ENCODE peak calls at places on chromosomes 1 and 21, in five cellular contexts. G is endodermal cell, V is MM.1S, E is uterus, B is osteocyte. S is an unnamed sample.

GRCh38 chr1:241706257-241706656 is 54.2 kb downstream of the WDR64 start:
- DNase-seq in G (no peak), B (no peak), V (no peak), E (no peak), S (no peak)

GRCh38 chr1:167706931-167707877 is 14.6 kb upstream of the MPZL1 start:
- DNase-seq in E (no peak), G (peak), V (no peak), B (no peak), S (peak)

GRCh38 chr1:37561794-37562132 is 5.0 kb downstream of the DNALI1 start:
- DNase-seq in B (no peak), E (peak), V (no peak), G (peak), S (peak)

GRCh38 chr21:29351691-29352090 is 53.0 kb downstream of the BACH1 start:
- DNase-seq in E (no peak), G (no peak), V (no peak), B (no peak), S (no peak)

GRCh38 chr1:204323887-204324286 is 35.8 kb downstream of the PLEKHA6 start:
- DNase-seq in E (no peak), V (no peak), B (no peak), G (no peak), S (no peak)

GRCh38 chr21:33754493-33754892 is 112.2 kb downstream of the ITSN1 start:
- DNase-seq in B (no peak), G (no peak), E (no peak), V (no peak), S (no peak)

GRCh38 chr1:21623411-21623961 is 45.7 kb downstream of the RAP1GAP start:
- DNase-seq in B (no peak), G (no peak), E (no peak), V (no peak), S (peak)

GRCh38 chr1:152110860-152111514 is 4.3 kb downstream of the TCHH start:
- DNase-seq in E (no peak), V (peak), G (peak), B (peak), S (peak)

GRCh38 chr1:41847733-41848132 is 71.0 kb downstream of the HIVEP3 start:
- DNase-seq in V (no peak), B (no peak), G (no peak), E (no peak), S (no peak)

GRCh38 chr1:198729195-198729863 is 90.5 kb downstream of the PTPRC start:
- DNase-seq in E (no peak), B (no peak), V (no peak), G (no peak), S (no peak)

GRCh38 chr1:62384276-62385005 is 52.4 kb upstream of the USP1 start:
- DNase-seq in V (no peak), E (no peak), B (peak), G (no peak), S (no peak)

GRCh38 chr21:14376854-14377253 is 6.1 kb downstream of the HSPA13 start:
- DNase-seq in B (no peak), V (no peak), G (peak), E (no peak), S (no peak)
- TF ChIP-seq CTCF in B (no peak), V (peak), G (peak), E (no peak), S (peak)

GRCh38 chr1:16367258-16367967 is 371 bp downstream of the SZRD1 start:
- DNase-seq in E (peak), V (peak), G (peak), B (peak), S (peak)
- TF ChIP-seq CTCF in E (peak), V (no peak), G (no peak), B (no peak), S (no peak)

DNA sequence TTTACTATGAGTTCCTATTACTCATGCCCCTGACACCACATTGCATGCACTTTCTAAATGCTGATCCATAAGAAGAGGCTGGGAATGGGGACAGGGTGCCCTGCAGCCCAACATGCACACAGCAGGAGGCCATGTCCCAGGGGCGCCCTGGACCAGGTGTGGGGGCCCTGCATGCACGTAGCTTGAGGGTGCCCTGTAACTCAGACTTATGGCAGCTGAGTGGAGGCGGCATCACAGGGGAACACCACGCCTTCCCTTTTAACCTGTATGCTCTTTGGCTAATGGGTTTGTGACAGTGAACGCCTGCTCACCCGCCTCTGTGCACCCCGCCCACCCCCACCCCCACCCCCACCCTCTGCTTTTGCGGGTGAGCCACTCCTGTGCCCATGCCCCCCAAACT is 36.1 kb downstream of the SNAP47 start:
- DNase-seq in G (no peak), V (no peak), E (no peak), B (no peak), S (no peak)
- TF ChIP-seq CTCF in G (no peak), V (no peak), E (no peak), B (no peak), S (no peak)

GRCh38 chr1:11340248-11340632 is 67.2 kb downstream of the UBIAD1 start:
- DNase-seq in B (no peak), E (no peak), V (no peak), G (no peak), S (no peak)

GRCh38 chr1:11339346-11340247 is 66.6 kb downstream of the UBIAD1 start:
- DNase-seq in B (no peak), E (no peak), V (no peak), G (peak), S (no peak)

GRCh38 chr1:11341881-11342552 is 69.0 kb downstream of the UBIAD1 start:
- DNase-seq in V (no peak), E (no peak), B (no peak), G (no peak), S (no peak)

GRCh38 chr1:11338351-11338809 is 65.4 kb downstream of the UBIAD1 start:
- DNase-seq in E (no peak), V (no peak), G (peak), B (no peak), S (no peak)

DNA sequence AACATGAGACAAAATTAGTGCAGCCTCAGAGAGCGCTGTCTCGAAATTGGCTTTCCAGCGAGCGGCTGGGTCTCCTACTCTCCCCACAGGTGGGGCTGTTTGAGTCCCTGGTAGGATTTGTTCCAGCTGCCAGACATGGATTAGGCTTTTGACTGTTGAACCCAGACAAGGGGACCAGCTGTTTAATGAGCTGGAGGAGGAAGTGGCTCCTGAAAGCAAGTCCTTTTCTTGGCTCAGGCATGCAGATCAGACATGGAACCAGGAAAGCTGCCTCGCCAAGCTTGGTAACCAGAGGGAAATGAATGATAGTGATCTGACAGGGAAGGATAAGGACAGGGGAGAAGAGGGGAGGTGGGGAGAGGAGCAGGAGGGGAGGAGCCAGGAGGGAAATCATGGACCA is 69.7 kb downstream of the UBIAD1 start:
- DNase-seq in G (peak), V (no peak), B (no peak), E (no peak), S (no peak)
- TF ChIP-seq CTCF in G (peak), V (no peak), B (no peak), E (no peak), S (no peak)

DNA sequence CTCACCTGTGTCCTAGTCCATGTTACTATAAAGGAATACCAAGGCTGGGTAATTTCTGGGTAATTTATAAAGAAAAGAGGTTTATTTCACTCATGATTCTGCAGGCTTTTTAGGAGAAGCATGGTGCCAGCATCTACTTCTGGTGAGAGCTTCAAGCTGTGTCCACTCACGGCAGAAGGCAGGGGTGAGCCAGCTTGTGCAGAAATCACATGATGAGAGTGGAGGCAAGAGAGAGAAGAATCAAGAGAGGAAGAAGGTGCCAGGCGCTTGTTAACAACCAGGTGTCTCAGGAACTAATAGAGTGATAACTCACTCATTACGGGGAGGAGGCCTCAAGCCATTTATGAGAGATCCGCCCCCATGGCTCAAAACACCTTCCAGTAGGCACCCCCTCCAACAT is 67.5 kb upstream of the CD34 start:
- DNase-seq in E (no peak), B (peak), G (no peak), V (no peak), S (no peak)
- TF ChIP-seq CTCF in E (no peak), B (no peak), G (no peak), V (no peak), S (no peak)

GRCh38 chr21:40166291-40166843 is 299.1 kb downstream of the PCP4 start:
- DNase-seq in E (no peak), V (no peak), B (no peak), G (peak), S (no peak)
- TF ChIP-seq CTCF in E (no peak), V (no peak), B (no peak), G (peak), S (no peak)